ENCODE peak calls at places on chromosomes 4 and X, in eight cellular contexts. Q is activated CD8-positive, alpha-beta memory T cell treated with anti-CD3 and anti-CD28 coated beads, Interleukin-2, amount 50 U/mL, for 48 hours; T is MCF 10A; U is ureter; C is NCI-H1105; W is keratinocyte; D is GM04504; Y is cardiac muscle cell. L is an unnamed sample.

GRCh38 chr4:85084371-85085170 is 118.1 kb upstream of the WDFY3 start:
- DNase-seq in Q (no peak), T (peak), U (peak), C (peak), W (peak), D (peak), Y (peak), L (peak)

GRCh38 chrX:40108084-40108958 is 10.6 kb upstream of the BCOR start:
- DNase-seq in Q (no peak), T (no peak), U (no peak), C (peak), W (no peak), D (no peak), Y (peak), L (no peak)

GRCh38 chr4:126221262-126221661 is 906.5 kb downstream of the FAT4 start:
- DNase-seq in Q (no peak), T (no peak), U (no peak), C (no peak), W (no peak), D (no peak), Y (no peak), L (no peak)

GRCh38 chrX:40035726-40036125 is 62.0 kb downstream of the BCOR start:
- DNase-seq in Q (no peak), T (no peak), U (no peak), C (no peak), W (no peak), D (no peak), Y (no peak), L (no peak)

GRCh38 chr4:140152760-140153418 is 1.1 kb downstream of the MAML3 start:
- DNase-seq in Q (peak), T (peak), U (peak), C (no peak), W (no peak), D (no peak), Y (peak), L (no peak)

GRCh38 chrX:12702509-12703091 is 88.6 kb upstream of the PRPS2 start:
- DNase-seq in Q (no peak), T (peak), U (no peak), C (peak), W (no peak), D (no peak), Y (peak), L (no peak)

GRCh38 chr4:110620352-110621327 is 2.2 kb downstream of the PITX2 start:
- DNase-seq in Q (peak), T (no peak), U (no peak), C (no peak), W (no peak), D (no peak), Y (peak), L (no peak)

GRCh38 chr4:139815646-139816601 is 150.3 kb downstream of the MGST2 start:
- DNase-seq in Q (no peak), T (peak), U (peak), C (no peak), W (no peak), D (peak), Y (peak), L (no peak)

GRCh38 chr4:123553733-123554132 is 157.1 kb downstream of the SPRY1 start:
- DNase-seq in Q (no peak), T (no peak), U (no peak), C (no peak), W (no peak), D (no peak), Y (no peak), L (no peak)

L was measured in NCI-H748 treated with DMSO at 0.1 percent for 48 hours.